ENCODE peak calls at places on chromosomes 2 and 18, in nine cellular contexts. M is ovary, S is sigmoid colon, C is Caco-2, N is GM10248, Y is GM06990, A is esophagus squamous epithelium, J is cardiac fibroblast, V is foreskin keratinocyte. T is an unnamed sample.

GRCh38 chr18:36066001-36066400 is 1.4 kb downstream of the RPRD1A start:
- DNase-seq in Y (no peak), J (peak; percentile 18), A (no peak), M (no peak), N (no peak), C (no peak), V (no peak), S (no peak), T (no peak)

GRCh38 chr2:7133521-7133920 is 216.3 kb downstream of the RNF144A start:
- DNase-seq in C (peak; percentile 47), V (no peak), Y (no peak), S (no peak), A (no peak), M (no peak), J (no peak), N (no peak), T (no peak)

GRCh38 chr2:109720379-109721116 is 73.6 kb upstream of the RGPD5 start:
- DNase-seq in J (no peak), Y (no peak), S (no peak), M (peak; percentile 5), N (no peak), A (no peak), C (no peak), V (peak; percentile 16), T (no peak)

GRCh38 chr2:75431757-75432156 is 129.0 kb downstream of the EVA1A start:
- DNase-seq in V (no peak), J (no peak), Y (peak; percentile 67), N (peak; percentile 27), M (no peak), S (no peak), C (no peak), A (no peak), T (no peak)

GRCh38 chr18:49100226-49100968 is 149.6 kb upstream of the SMAD7 start:
- DNase-seq in N (no peak), S (no peak), M (no peak), C (peak; percentile 42), Y (no peak), V (no peak), J (no peak), A (no peak), T (no peak)

GRCh38 chr2:72581560-72582181 is 244.2 kb downstream of the EXOC6B start:
- DNase-seq in S (no peak), N (no peak), C (peak; percentile 24), V (no peak), J (no peak), Y (no peak), M (no peak), A (no peak), T (no peak)

GRCh38 chr18:3970929-3971328 is 484.2 kb downstream of the DLGAP1 start:
- DNase-seq in V (no peak), J (no peak), C (peak; percentile 20), Y (no peak), A (no peak), M (no peak), S (no peak), N (no peak), T (no peak)

GRCh38 chr18:26487437-26487836 is 60.9 kb downstream of the KCTD1 start:
- DNase-seq in Y (no peak), N (peak; percentile 44), J (no peak), V (peak; percentile 96), S (no peak), M (no peak), C (no peak), A (no peak), T (no peak)

GRCh38 chr2:161414385-161415040 is 1.6 kb upstream of the TBR1 start:
- DNase-seq in Y (no peak), J (peak; percentile 29), M (peak; percentile 44), C (peak; percentile 64), V (no peak), S (no peak), N (peak; percentile 42), A (no peak), T (no peak)

DNA sequence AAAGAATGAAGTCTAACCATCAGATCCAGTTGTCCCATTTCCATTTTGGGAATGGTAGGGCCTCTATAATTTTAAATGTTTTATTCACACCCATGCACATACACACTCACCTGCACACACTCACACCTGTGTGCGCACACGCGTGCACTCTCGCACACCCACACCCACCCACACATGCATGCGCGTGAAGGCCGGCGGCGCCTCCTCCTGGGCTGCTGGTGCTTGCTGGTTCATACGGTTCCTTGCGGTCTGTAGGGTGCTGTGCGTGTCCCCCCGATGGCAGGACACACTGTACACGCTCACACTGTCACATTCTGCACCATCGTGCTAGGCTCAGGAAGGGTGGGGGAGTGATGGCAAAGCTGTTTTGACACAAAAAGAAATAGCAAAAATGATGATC is 63.2 kb downstream of the TSHZ1 start:
- DNase-seq in Y (no peak), C (no peak), M (no peak), N (no peak), V (no peak), J (no peak), S (no peak), A (no peak), T (no peak)
- TF ChIP-seq CTCF in Y (peak; percentile 6), C (no peak), M (no peak), N (no peak), V (no peak), J (no peak), S (no peak), A (no peak), T (no peak)

GRCh38 chr2:1937480-1937879 is 193.2 kb upstream of the PXDN start:
- DNase-seq in M (no peak), J (no peak), V (no peak), N (no peak), C (no peak), S (peak; percentile 15), A (no peak), Y (no peak), T (no peak)

GRCh38 chr2:1938986-1939385 is 194.7 kb upstream of the PXDN start:
- DNase-seq in N (no peak), J (no peak), Y (no peak), V (no peak), C (no peak), S (peak; percentile 33), A (no peak), M (no peak), T (no peak)

GRCh38 chr2:1942146-1942545 is 197.8 kb upstream of the PXDN start:
- DNase-seq in C (no peak), J (no peak), V (no peak), N (no peak), S (peak; percentile 7), A (no peak), M (no peak), Y (no peak), T (no peak)

GRCh38 chr2:1942836-1943360 is 198.6 kb upstream of the PXDN start:
- DNase-seq in V (no peak), S (peak; percentile 7), C (no peak), M (no peak), Y (no peak), J (no peak), N (no peak), A (no peak), T (no peak)

DNA sequence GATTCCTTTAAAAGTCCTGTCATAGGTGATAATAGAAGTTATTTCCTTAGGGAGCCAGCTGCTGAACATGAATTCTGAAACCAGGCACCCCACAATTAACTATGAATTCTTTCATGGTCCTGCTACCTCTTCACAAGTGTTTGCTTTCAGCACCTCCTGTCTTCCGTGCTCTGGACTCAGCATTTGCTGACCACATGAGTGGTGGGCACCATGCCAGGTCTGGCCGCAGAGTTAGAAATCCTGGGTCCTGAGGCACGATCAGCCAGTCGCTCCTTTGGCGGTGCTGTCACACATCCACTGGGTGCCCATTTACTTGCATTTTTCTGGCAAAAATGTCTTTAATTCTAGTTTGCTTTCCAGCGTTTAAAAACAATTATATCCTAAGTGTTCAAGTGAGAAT is 196.3 kb upstream of the PXDN start:
- DNase-seq in V (no peak), N (no peak), C (no peak), J (no peak), M (no peak), A (no peak), Y (no peak), S (peak; percentile 59), T (no peak)
- TF ChIP-seq CTCF in V (no peak), N (no peak), C (no peak), J (no peak), M (no peak), A (no peak), Y (no peak), S (no peak), T (no peak)

DNA sequence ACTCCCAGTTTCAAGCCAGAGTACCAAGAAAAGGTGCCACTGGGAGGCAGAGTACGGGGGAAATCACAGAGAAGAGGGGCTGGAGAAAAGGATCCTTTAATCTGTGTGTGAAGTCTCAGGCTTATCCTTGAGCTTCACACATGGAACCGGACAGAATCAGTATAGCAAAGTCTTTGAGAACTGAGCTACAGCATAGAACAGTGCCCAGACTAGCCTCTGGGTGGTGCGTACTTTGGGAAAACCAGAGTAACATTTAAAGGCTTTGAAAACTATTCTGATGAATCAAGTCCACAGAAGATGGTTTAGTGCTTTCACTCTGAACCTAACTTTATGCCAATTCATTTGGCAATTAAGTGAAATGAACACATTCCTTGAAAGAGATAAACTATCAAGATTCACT is 83.1 kb downstream of the BABAM2 start:
- DNase-seq in J (no peak), N (no peak), V (peak; percentile 51), M (no peak), A (no peak), Y (no peak), C (peak; percentile 30), S (no peak), T (no peak)
- TF ChIP-seq CTCF in J (peak; percentile 37), N (no peak), V (peak; percentile 55), M (no peak), A (no peak), Y (no peak), C (peak; percentile 45), S (no peak), T (no peak)

GRCh38 chr2:153971914-153972313 is 100.2 kb downstream of the GALNT13 start:
- DNase-seq in J (no peak), A (no peak), S (no peak), C (no peak), Y (no peak), N (no peak), M (no peak), V (no peak), T (no peak)
- TF ChIP-seq CTCF in J (no peak), A (no peak), S (no peak), C (peak; percentile 7), Y (no peak), N (no peak), M (no peak), V (no peak), T (no peak)

GRCh38 chr2:238123218-238123971 is 15.1 kb upstream of the KLHL30 start:
- DNase-seq in M (no peak), S (no peak), A (no peak), Y (no peak), N (no peak), V (no peak), C (no peak), J (no peak), T (no peak)

GRCh38 chr2:238121511-238122286 is 16.8 kb upstream of the KLHL30 start:
- DNase-seq in J (no peak), M (no peak), A (no peak), Y (no peak), N (no peak), S (no peak), V (no peak), C (no peak), T (no peak)

GRCh38 chr2:238122287-238123217 is 15.9 kb upstream of the KLHL30 start:
- DNase-seq in Y (no peak), N (no peak), V (no peak), J (no peak), A (no peak), M (no peak), S (no peak), C (no peak), T (no peak)

GRCh38 chr2:238119756-238120462 is 18.6 kb upstream of the KLHL30 start:
- DNase-seq in A (no peak), Y (no peak), C (no peak), M (no peak), V (no peak), S (no peak), J (no peak), N (no peak), T (no peak)

GRCh38 chr2:238120463-238121298 is 17.8 kb upstream of the KLHL30 start:
- DNase-seq in C (no peak), S (no peak), A (no peak), V (no peak), N (no peak), J (peak; percentile 30), M (no peak), Y (no peak), T (no peak)
- TF ChIP-seq CTCF in C (no peak), S (no peak), A (no peak), V (no peak), N (no peak), J (peak; percentile 15), M (no peak), Y (no peak), T (no peak)